ENCODE peak calls at places on chromosomes 13 and 19, in four cellular contexts. J is dorsolateral prefrontal cortex, B is hepatocyte, K is fibroblast of lung. R is an unnamed sample.

GRCh38 chr13:38662362-38662761 is 24.5 kb upstream of the FREM2 start:
- DNase-seq in J (no peak), B (peak), K (peak), R (no peak)

GRCh38 chr19:39046037-39046821 is 13.9 kb upstream of the FBXO27 start:
- DNase-seq in J (no peak), B (peak), K (no peak), R (no peak)

GRCh38 chr13:100875392-100876043 is 200.9 kb upstream of the TMTC4 start:
- DNase-seq in J (no peak), B (no peak), K (peak), R (no peak)

GRCh38 chr13:20566917-20567755 is at the start of gene IFT88:
- DNase-seq in J (peak), B (peak), K (peak), R (peak)

GRCh38 chr19:801861-802496 is 4.7 kb downstream of the PTBP1 start:
- DNase-seq in J (no peak), B (no peak), K (peak), R (no peak)

GRCh38 chr13:48304132-48304876 is 753 bp downstream of the RB1 start:
- DNase-seq in J (no peak), B (peak), K (peak), R (peak)

GRCh38 chr19:52993342-52994178 is 20.2 kb upstream of the ERVV-1 start:
- DNase-seq in J (peak), B (peak), K (peak), R (peak)

GRCh38 chr13:61414686-61415664 is 674 bp downstream of the PCDH20 start:
- DNase-seq in J (peak), B (peak), K (peak), R (peak)

GRCh38 chr19:14400913-14401312 is 18.2 kb downstream of the DDX39A start:
- DNase-seq in J (no peak), B (no peak), K (peak), R (no peak)

GRCh38 chr19:746208-746819 is 4.6 kb upstream of the MISP start:
- DNase-seq in J (no peak), B (no peak), K (no peak), R (no peak)

GRCh38 chr13:20080377-20081164 is 80.3 kb downstream of the GJA3 start:
- DNase-seq in J (no peak), B (no peak), K (no peak), R (no peak)

GRCh38 chr13:44396295-44396962 is 22.8 kb downstream of the SERP2 start:
- DNase-seq in J (no peak), B (no peak), K (no peak), R (no peak)

GRCh38 chr13:53110181-53110580 is 81.6 kb downstream of the OLFM4 start:
- DNase-seq in J (no peak), B (no peak), K (no peak), R (no peak)

GRCh38 chr19:28794301-28794700 is 418.6 kb downstream of the UQCRFS1 start:
- DNase-seq in J (no peak), B (no peak), K (no peak), R (no peak)

GRCh38 chr13:24683833-24684599 is 3.8 kb downstream of the ATP12A start:
- DNase-seq in J (no peak), B (peak), K (no peak), R (peak)

GRCh38 chr19:50005428-50005827 is 19.7 kb downstream of the VRK3 start:
- DNase-seq in J (no peak), B (no peak), K (no peak), R (no peak)

GRCh38 chr19:50007170-50007569 is 18.0 kb downstream of the VRK3 start:
- DNase-seq in J (no peak), B (no peak), K (no peak), R (no peak)

GRCh38 chr19:50003810-50004419 is 21.3 kb downstream of the VRK3 start:
- DNase-seq in J (peak), B (peak), K (peak), R (no peak)

GRCh38 chr19:50007947-50008346 is 17.2 kb downstream of the VRK3 start:
- DNase-seq in J (no peak), B (no peak), K (no peak), R (no peak)

GRCh38 chr19:50008532-50008931 is 16.6 kb downstream of the VRK3 start:
- DNase-seq in J (no peak), B (no peak), K (no peak), R (peak)
- TF ChIP-seq CTCF in J (no peak), B (no peak), K (no peak), R (no peak)

DNA sequence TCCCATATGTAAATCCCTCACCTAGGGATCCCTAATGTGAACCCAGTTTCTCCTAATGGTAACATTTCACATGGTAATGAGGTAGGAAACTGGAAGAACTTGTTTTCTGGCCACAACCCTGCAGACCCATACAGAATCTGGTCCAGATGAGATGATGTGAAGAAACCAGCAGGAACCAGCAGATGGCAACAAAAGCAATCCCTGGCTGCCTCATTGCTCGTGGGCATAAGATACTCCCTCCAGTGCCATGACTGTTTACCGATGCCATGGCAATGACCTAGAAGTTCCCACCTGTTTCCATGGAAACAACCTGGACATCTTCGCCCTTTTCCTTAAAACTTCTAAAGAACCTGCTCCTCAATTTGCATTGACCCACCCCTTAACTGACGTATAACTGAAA is 1.4 kb upstream of the CD209 start:
- DNase-seq in J (no peak), B (no peak), K (no peak), R (no peak)
- TF ChIP-seq CTCF in J (no peak), B (peak), K (no peak), R (no peak)

DNA sequence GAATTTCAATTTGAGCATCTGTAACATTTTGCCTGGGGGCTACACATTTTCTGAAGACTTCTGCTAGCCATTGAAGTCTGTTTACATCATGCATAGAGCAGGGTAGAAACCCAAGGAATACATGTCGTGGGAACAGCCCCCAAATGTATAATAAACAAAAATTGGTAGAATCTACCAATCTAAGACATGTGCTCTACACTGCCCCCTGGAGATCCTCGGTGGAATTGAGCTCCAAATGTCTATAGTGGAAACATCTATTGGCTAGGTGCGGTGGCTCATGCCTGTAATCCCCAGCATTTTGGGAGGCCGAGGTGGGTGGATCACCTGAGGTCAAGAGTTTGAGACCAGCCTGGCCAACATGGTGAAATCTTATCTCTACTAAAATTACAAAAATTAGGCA is 57.3 kb downstream of the MBD3L2B start:
- DNase-seq in J (no peak), B (no peak), K (no peak), R (no peak)
- TF ChIP-seq CTCF in J (peak), B (no peak), K (no peak), R (no peak)

GRCh38 chr13:65613004-65613403 is 1617.1 kb downstream of the PCDH9 start:
- DNase-seq in J (no peak), B (no peak), K (no peak), R (no peak)
- TF ChIP-seq CTCF in J (no peak), B (no peak), K (peak), R (no peak)

GRCh38 chr13:94236876-94237275 is 242.6 kb downstream of the DCT start:
- DNase-seq in J (no peak), B (no peak), K (no peak), R (no peak)
- TF ChIP-seq CTCF in J (no peak), B (no peak), K (no peak), R (no peak)

GRCh38 chr13:23671367-23671766 is 101.2 kb downstream of the TNFRSF19 start:
- DNase-seq in J (no peak), B (no peak), K (peak), R (no peak)

GRCh38 chr13:23666576-23666975 is 96.4 kb downstream of the TNFRSF19 start:
- DNase-seq in J (no peak), B (no peak), K (no peak), R (no peak)

GRCh38 chr13:23668557-23668956 is 98.3 kb downstream of the TNFRSF19 start:
- DNase-seq in J (no peak), B (no peak), K (no peak), R (no peak)

GRCh38 chr13:23670793-23671192 is 100.6 kb downstream of the TNFRSF19 start:
- DNase-seq in J (no peak), B (no peak), K (peak), R (no peak)

DNA sequence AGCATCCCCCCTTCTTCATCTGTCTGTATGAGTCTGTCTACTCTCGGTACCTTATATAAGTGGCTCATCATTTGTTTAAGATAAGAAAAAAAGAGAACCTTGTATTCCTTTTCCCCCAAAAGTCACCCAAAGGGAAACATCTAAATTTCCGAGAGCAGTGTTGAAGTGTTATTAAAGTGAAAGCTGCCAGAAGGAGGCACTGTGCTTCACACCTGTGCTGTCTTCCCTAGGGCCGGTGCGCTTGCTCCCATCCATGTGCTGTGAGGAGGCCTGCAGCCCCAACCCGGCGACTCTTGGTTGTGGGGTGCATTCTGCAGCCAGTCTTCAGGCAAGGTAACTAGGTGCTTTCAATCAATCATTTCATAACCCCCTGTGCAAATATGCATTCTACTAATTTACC is 97.5 kb downstream of the TNFRSF19 start:
- DNase-seq in J (no peak), B (no peak), K (no peak), R (no peak)
- TF ChIP-seq CTCF in J (no peak), B (peak), K (no peak), R (no peak)

DNA sequence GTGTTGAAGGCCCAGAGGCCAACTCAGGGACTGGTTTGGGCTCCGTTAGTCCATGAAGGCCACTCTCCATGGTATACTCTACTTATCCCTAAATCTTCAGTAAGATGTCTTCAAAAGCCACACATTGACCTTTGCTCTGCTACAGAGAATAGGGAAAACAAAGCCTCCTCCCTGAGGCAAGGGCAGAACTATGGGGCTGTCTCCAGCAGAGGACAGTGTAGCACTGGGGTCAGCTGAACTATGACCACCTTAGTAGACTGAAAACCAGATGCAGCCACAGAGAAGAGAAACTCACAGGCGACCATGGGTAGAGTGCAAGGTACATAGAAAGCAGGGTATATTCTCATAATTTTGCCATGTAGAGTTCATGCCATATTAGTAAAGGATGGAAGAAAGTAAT is 587.4 kb downstream of the LMO7 start:
- DNase-seq in J (no peak), B (no peak), K (no peak), R (no peak)
- TF ChIP-seq CTCF in J (no peak), B (peak), K (peak), R (no peak)

DNA sequence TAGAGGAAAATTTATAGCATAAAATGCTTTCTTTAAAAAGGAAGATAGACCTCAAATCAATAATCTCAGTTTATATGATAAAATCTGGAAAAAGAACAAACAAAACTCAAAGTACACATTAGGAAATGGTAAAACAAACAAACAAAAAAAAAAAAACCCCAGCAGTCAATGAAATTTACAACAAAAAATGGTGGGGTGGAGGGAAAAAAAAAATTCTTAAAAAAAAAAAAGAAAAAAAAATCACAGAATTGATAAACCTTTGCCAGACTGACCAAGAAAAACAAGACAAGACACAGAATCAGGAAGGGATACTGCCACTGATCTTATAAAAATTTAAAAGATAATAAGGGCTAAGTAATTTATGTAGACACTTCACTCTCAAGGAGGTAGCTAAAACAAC is 11.2 kb downstream of the TUBGCP3 start:
- DNase-seq in J (no peak), B (no peak), K (no peak), R (no peak)
- TF ChIP-seq CTCF in J (no peak), B (no peak), K (no peak), R (no peak)

GRCh38 chr13:26629260-26629659 is 71.8 kb downstream of the WASF3 start:
- DNase-seq in J (no peak), B (no peak), K (no peak), R (no peak)

GRCh38 chr13:26624572-26624971 is 67.1 kb downstream of the WASF3 start:
- DNase-seq in J (no peak), B (no peak), K (no peak), R (no peak)

GRCh38 chr13:26623125-26623524 is 65.6 kb downstream of the WASF3 start:
- DNase-seq in J (no peak), B (no peak), K (no peak), R (no peak)

GRCh38 chr13:26628706-26629105 is 71.2 kb downstream of the WASF3 start:
- DNase-seq in J (no peak), B (peak), K (peak), R (no peak)
- TF ChIP-seq CTCF in J (no peak), B (no peak), K (peak), R (no peak)

R was measured in endothelial cell.